ENCODE peak calls at places on chromosomes 2 and 18, in six cellular contexts. One of them, this sample, is unnamed.

GRCh38 chr2:127679680-127680361 is 4.5 kb upstream of the LIMS2 start:
- DNase-seq in HepG2: no peak
- DNase-seq in HCT116: no peak
- DNase-seq in H1: no peak
- DNase-seq in GM23338: no peak
- DNase-seq in K562: no peak
- DNase-seq in this sample: no peak

GRCh38 chr18:57891707-57892391 is 88.7 kb upstream of the ATP8B1 start:
- DNase-seq in H1: no peak
- DNase-seq in HCT116: no peak
- DNase-seq in GM23338: no peak
- DNase-seq in K562: no peak
- DNase-seq in HepG2: no peak
- DNase-seq in this sample: no peak

GRCh38 chr18:76410660-76411417 is 84.2 kb downstream of the ZNF516 start:
- DNase-seq in H1: no peak
- DNase-seq in GM23338: no peak
- DNase-seq in HCT116: no peak
- DNase-seq in HepG2: peak; percentile 10
- DNase-seq in K562: no peak
- DNase-seq in this sample: no peak

GRCh38 chr2:234020332-234020731 is 30.2 kb upstream of the SPP2 start:
- DNase-seq in HepG2: no peak
- DNase-seq in K562: no peak
- DNase-seq in HCT116: no peak
- DNase-seq in GM23338: no peak
- DNase-seq in H1: no peak
- DNase-seq in this sample: no peak

GRCh38 chr2:41863062-41863461 is 184.8 kb upstream of the PKDCC start:
- DNase-seq in HepG2: no peak
- DNase-seq in H1: no peak
- DNase-seq in K562: no peak
- DNase-seq in HCT116: no peak
- DNase-seq in GM23338: no peak
- DNase-seq in this sample: no peak

GRCh38 chr2:171317492-171318125 is 116.2 kb downstream of the METTL8 start:
- DNase-seq in K562: no peak
- DNase-seq in GM23338: no peak
- DNase-seq in H1: peak; percentile 43
- DNase-seq in HepG2: no peak
- DNase-seq in HCT116: no peak
- DNase-seq in this sample: no peak

GRCh38 chr18:54254265-54254758 is 15.0 kb upstream of the POLI start:
- DNase-seq in HepG2: peak; percentile 98
- DNase-seq in HCT116: peak; percentile 27
- DNase-seq in K562: no peak
- DNase-seq in H1: no peak
- DNase-seq in GM23338: peak; percentile 8
- DNase-seq in this sample: no peak

GRCh38 chr2:137943948-137944347 is 20.3 kb upstream of the HNMT start:
- DNase-seq in HCT116: no peak
- DNase-seq in K562: no peak
- DNase-seq in GM23338: peak; percentile 9
- DNase-seq in HepG2: no peak
- DNase-seq in H1: no peak
- DNase-seq in this sample: no peak

GRCh38 chr18:52175406-52175805 is 164.6 kb upstream of the DCC start:
- DNase-seq in GM23338: no peak
- DNase-seq in K562: no peak
- DNase-seq in HCT116: no peak
- DNase-seq in HepG2: no peak
- DNase-seq in H1: no peak
- DNase-seq in this sample: no peak

GRCh38 chr2:151367571-151367970 is 10.2 kb downstream of the TNFAIP6 start:
- DNase-seq in K562: no peak
- DNase-seq in HepG2: no peak
- DNase-seq in HCT116: no peak
- DNase-seq in H1: no peak
- DNase-seq in GM23338: no peak
- DNase-seq in this sample: no peak

GRCh38 chr2:96963316-96963715 is 23.1 kb downstream of the FAM178B start:
- DNase-seq in GM23338: no peak
- DNase-seq in HepG2: no peak
- DNase-seq in HCT116: no peak
- DNase-seq in H1: no peak
- DNase-seq in K562: no peak
- DNase-seq in this sample: no peak

GRCh38 chr2:211132586-211132985 is 576.2 kb downstream of the CPS1 start:
- DNase-seq in HCT116: no peak
- DNase-seq in K562: no peak
- DNase-seq in GM23338: no peak
- DNase-seq in HepG2: no peak
- DNase-seq in H1: no peak
- DNase-seq in this sample: no peak

GRCh38 chr2:239938651-239939486 is 86.3 kb downstream of the NDUFA10 start:
- DNase-seq in H1: no peak
- DNase-seq in HCT116: no peak
- DNase-seq in K562: no peak
- DNase-seq in HepG2: no peak
- DNase-seq in GM23338: no peak
- DNase-seq in this sample: no peak

GRCh38 chr18:2223859-2224258 is 347.4 kb downstream of the METTL4 start:
- DNase-seq in HCT116: peak; percentile 15
- DNase-seq in H1: peak; percentile 51
- DNase-seq in GM23338: peak; percentile 69
- DNase-seq in K562: no peak
- DNase-seq in HepG2: peak; percentile 11
- DNase-seq in this sample: no peak

GRCh38 chr2:99754215-99754614 is 264.4 kb upstream of the REV1 start:
- DNase-seq in HCT116: no peak
- DNase-seq in K562: no peak
- DNase-seq in H1: no peak
- DNase-seq in HepG2: no peak
- DNase-seq in GM23338: no peak
- DNase-seq in this sample: no peak

GRCh38 chr2:171390941-171391516 is 42.8 kb downstream of the METTL8 start:
- DNase-seq in HepG2: no peak
- DNase-seq in GM23338: no peak
- DNase-seq in K562: no peak
- DNase-seq in HCT116: no peak
- DNase-seq in H1: no peak
- DNase-seq in this sample: no peak

GRCh38 chr2:69683170-69683971 is 39.8 kb upstream of the AAK1 start:
- DNase-seq in HepG2: peak; percentile 38
- DNase-seq in H1: no peak
- DNase-seq in K562: peak; percentile 43
- DNase-seq in HCT116: no peak
- DNase-seq in GM23338: no peak
- DNase-seq in this sample: peak; percentile 16

GRCh38 chr2:211745295-211746097 is 793.1 kb downstream of the ERBB4 start:
- DNase-seq in GM23338: peak; percentile 84
- DNase-seq in HepG2: peak; percentile 71
- DNase-seq in H1: peak; percentile 58
- DNase-seq in HCT116: peak; percentile 51
- DNase-seq in K562: peak; percentile 19
- DNase-seq in this sample: no peak

GRCh38 chr2:97662386-97662894 is 1.4 kb downstream of the ACTR1B start:
- DNase-seq in HepG2: no peak
- DNase-seq in GM23338: peak; percentile 26
- DNase-seq in K562: peak; percentile 44
- DNase-seq in H1: no peak
- DNase-seq in HCT116: no peak
- DNase-seq in this sample: no peak

GRCh38 chr2:164044637-164045036 is 308.8 kb upstream of the FIGN start:
- DNase-seq in HepG2: no peak
- DNase-seq in HCT116: no peak
- DNase-seq in K562: no peak
- DNase-seq in GM23338: no peak
- DNase-seq in H1: no peak
- DNase-seq in this sample: no peak

GRCh38 chr2:135797497-135798274 is 39.3 kb downstream of the LCT start:
- DNase-seq in HCT116: peak; percentile 54
- DNase-seq in K562: peak; percentile 82
- DNase-seq in HepG2: peak; percentile 68
- DNase-seq in GM23338: peak; percentile 91
- DNase-seq in H1: peak; percentile 90
- DNase-seq in this sample: no peak

GRCh38 chr2:69372767-69373166 is 14.3 kb downstream of the GFPT1 start:
- DNase-seq in HCT116: no peak
- DNase-seq in H1: no peak
- DNase-seq in HepG2: no peak
- DNase-seq in K562: no peak
- DNase-seq in GM23338: no peak
- DNase-seq in this sample: no peak

GRCh38 chr2:182716665-182716990 is 571 bp downstream of the DNAJC10 start:
- DNase-seq in GM23338: no peak
- DNase-seq in HepG2: peak; percentile 11
- DNase-seq in K562: no peak
- DNase-seq in H1: no peak
- DNase-seq in HCT116: no peak
- DNase-seq in this sample: no peak

GRCh38 chr18:75105551-75106254 is 103.2 kb downstream of the PTGR3 start:
- DNase-seq in K562: no peak
- DNase-seq in H1: peak; percentile 42
- DNase-seq in GM23338: no peak
- DNase-seq in HepG2: no peak
- DNase-seq in HCT116: no peak
- DNase-seq in this sample: no peak

GRCh38 chr2:105896765-105897163 is 152.1 kb downstream of the NCK2 start:
- DNase-seq in H1: no peak
- DNase-seq in HepG2: peak; percentile 62
- DNase-seq in K562: no peak
- DNase-seq in HCT116: no peak
- DNase-seq in GM23338: peak; percentile 41
- DNase-seq in this sample: no peak

GRCh38 chr2:46983065-46983801 is 67.6 kb upstream of the MCFD2 start:
- DNase-seq in K562: peak; percentile 41
- DNase-seq in HepG2: no peak
- DNase-seq in H1: no peak
- DNase-seq in HCT116: no peak
- DNase-seq in GM23338: no peak
- DNase-seq in this sample: no peak

GRCh38 chr2:5693288-5694015 is 1.3 kb downstream of the SOX11 start:
- DNase-seq in H1: peak; percentile 60
- DNase-seq in HepG2: no peak
- DNase-seq in GM23338: peak; percentile 36
- DNase-seq in HCT116: no peak
- DNase-seq in K562: no peak
- DNase-seq in this sample: no peak

GRCh38 chr2:23662941-23663729 is 263.8 kb downstream of the ATAD2B start:
- DNase-seq in GM23338: peak; percentile 46
- DNase-seq in K562: no peak
- DNase-seq in HepG2: no peak
- DNase-seq in HCT116: no peak
- DNase-seq in H1: no peak
- DNase-seq in this sample: no peak

GRCh38 chr2:176136375-176137248 is 7.1 kb downstream of the HOXD8 start:
- DNase-seq in HepG2: no peak
- DNase-seq in GM23338: peak; percentile 66
- DNase-seq in H1: peak; percentile 68
- DNase-seq in HCT116: no peak
- DNase-seq in K562: no peak
- DNase-seq in this sample: no peak
- TF ChIP-seq EZH2 in HepG2: no peak
- TF ChIP-seq EZH2 in GM23338: peak; percentile 89
- TF ChIP-seq EZH2 in H1: peak; percentile 96
- TF ChIP-seq EZH2 in HCT116: no peak
- TF ChIP-seq EZH2 in K562: no peak
- TF ChIP-seq EZH2 in this sample: no peak

DNA sequence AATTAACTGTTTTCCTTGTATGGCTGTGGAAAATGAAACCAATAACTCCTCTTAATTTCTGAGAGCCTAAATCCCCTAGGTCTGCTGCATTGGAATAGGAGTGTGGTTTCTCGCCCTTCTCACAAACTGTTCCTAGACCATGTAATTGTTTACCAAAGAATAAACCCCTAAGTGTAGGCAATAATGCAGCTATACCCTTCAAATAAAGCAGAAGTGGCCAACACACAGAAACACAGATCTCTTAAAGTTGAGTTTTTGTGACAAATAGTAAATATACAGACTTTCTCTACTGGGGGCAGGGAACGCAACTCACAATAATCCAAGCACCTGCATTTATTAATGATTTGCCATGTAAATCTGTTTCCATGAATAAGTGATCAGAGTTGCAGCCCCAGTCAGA is 52.1 kb downstream of the RASGRP3 start:
- DNase-seq in K562: no peak
- DNase-seq in HepG2: no peak
- DNase-seq in HCT116: no peak
- DNase-seq in H1: no peak
- DNase-seq in GM23338: no peak
- DNase-seq in this sample: no peak
- H3K36me3 ChIP-seq in K562: no peaks in the 10 kb centered on the region
- H3K36me3 ChIP-seq in HepG2: no peaks in the 10 kb centered on the region
- H3K36me3 ChIP-seq in HCT116: no peaks in the 10 kb centered on the region
- H3K36me3 ChIP-seq in H1: no peaks in the 10 kb centered on the region
- H3K36me3 ChIP-seq in GM23338: no peaks in the 10 kb centered on the region
- H3K36me3 ChIP-seq in this sample: no peaks in the 10 kb centered on the region

DNA sequence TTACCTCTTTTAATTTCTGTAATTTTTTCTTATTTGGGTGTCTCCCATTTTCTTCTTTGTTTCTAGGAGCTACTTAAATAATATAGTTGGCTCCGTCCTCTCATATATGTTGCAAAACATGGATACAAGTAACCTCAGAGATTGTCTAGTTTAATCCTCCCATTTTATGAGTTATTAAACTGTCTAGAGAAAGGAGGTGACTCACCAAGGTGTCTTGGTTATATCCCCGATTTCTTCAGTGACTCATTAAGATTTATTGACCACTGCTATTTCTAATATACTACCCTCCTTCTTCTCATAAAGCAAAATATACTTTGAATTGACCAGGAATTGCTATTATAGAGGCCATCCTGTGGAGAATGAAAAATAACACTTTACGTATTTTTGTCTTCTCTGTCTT is 300.2 kb upstream of the TNP1 start:
- DNase-seq in GM23338: no peak
- DNase-seq in K562: no peak
- DNase-seq in HepG2: no peak
- DNase-seq in HCT116: no peak
- DNase-seq in H1: no peak
- DNase-seq in this sample: no peak
- TF ChIP-seq POLR2AphosphoS5 in GM23338: no peak
- TF ChIP-seq POLR2AphosphoS5 in K562: no peak
- TF ChIP-seq POLR2AphosphoS5 in HepG2: no peak
- TF ChIP-seq POLR2AphosphoS5 in HCT116: no peak
- TF ChIP-seq POLR2AphosphoS5 in H1: no peak
- TF ChIP-seq POLR2AphosphoS5 in this sample: no peak

GRCh38 chr2:44805391-44805790 is 136.1 kb upstream of the SIX3 start:
- DNase-seq in H1: no peak
- DNase-seq in K562: no peak
- DNase-seq in HCT116: no peak
- DNase-seq in GM23338: peak; percentile 31
- DNase-seq in HepG2: no peak
- DNase-seq in this sample: no peak
- TF ChIP-seq EZH2 in H1: no peak
- TF ChIP-seq EZH2 in K562: no peak
- TF ChIP-seq EZH2 in HCT116: no peak
- TF ChIP-seq EZH2 in GM23338: no peak
- TF ChIP-seq EZH2 in HepG2: no peak
- TF ChIP-seq EZH2 in this sample: no peak

This sample was measured in SK-N-MC.